ENCODE peak calls at places on chromosomes 4 and X, in six cellular contexts. U is H1, F is HCT116, O is stomach, W is endothelial cell of umbilical vein, Y is spleen. P is an unnamed sample.
A peak's percentile ranks its signal among the peaks of the same experiment; 100 is the strongest.

GRCh38 chrX:46572295-46572936 is 1.1 kb upstream of the CHST7 start:
- DNase-seq in U (no peak), F (no peak), O (no peak), W (no peak), Y (no peak), P (no peak)

GRCh38 chr4:184544711-184545409 is 70.5 kb upstream of the IRF2 start:
- DNase-seq in U (no peak), F (no peak), O (no peak), W (no peak), Y (no peak), P (no peak)

GRCh38 chrX:72735561-72735960 is 21.5 kb upstream of the PHKA1 start:
- DNase-seq in U (no peak), F (no peak), O (no peak), W (no peak), Y (no peak), P (no peak)

GRCh38 chrX:12440245-12440644 is 302.0 kb downstream of the FRMPD4 start:
- DNase-seq in U (no peak), F (no peak), O (no peak), W (no peak), Y (no peak), P (no peak)

GRCh38 chrX:116749943-116750342 is 287.2 kb upstream of the CT83 start:
- DNase-seq in U (no peak), F (no peak), O (no peak), W (no peak), Y (no peak), P (no peak)

GRCh38 chrX:39653656-39654055 is 444.1 kb downstream of the BCOR start:
- DNase-seq in U (peak; percentile 27), F (no peak), O (no peak), W (no peak), Y (no peak), P (no peak)

GRCh38 chrX:154019061-154019621 is 561 bp downstream of the IRAK1 start:
- DNase-seq in U (no peak), F (no peak), O (no peak), W (no peak), Y (no peak), P (no peak)

GRCh38 chrX:63453571-63453970 is 102.4 kb upstream of the SPIN4 start:
- DNase-seq in U (no peak), F (no peak), O (no peak), W (no peak), Y (no peak), P (no peak)

GRCh38 chr4:41539711-41540110 is 1.8 kb downstream of the LIMCH1 start:
- DNase-seq in U (no peak), F (no peak), O (no peak), W (no peak), Y (no peak), P (no peak)

GRCh38 chr4:139167774-139168444 is 9.1 kb downstream of the ELF2 start:
- DNase-seq in U (no peak), F (peak; percentile 35), O (no peak), W (peak; percentile 36), Y (no peak), P (no peak)

GRCh38 chrX:1020634-1021166 is 191.7 kb downstream of the CRLF2 start:
- DNase-seq in U (no peak), F (no peak), O (no peak), W (no peak), Y (peak; percentile 1), P (no peak)

GRCh38 chr4:144399927-144400326 is 246.0 kb upstream of the HHIP start:
- DNase-seq in U (no peak), F (peak; percentile 52), O (no peak), W (peak; percentile 83), Y (no peak), P (no peak)

GRCh38 chr4:28686618-28687017 is 1826.0 kb downstream of the STIM2 start:
- DNase-seq in U (peak; percentile 27), F (peak; percentile 58), O (peak; percentile 32), W (peak; percentile 2), Y (peak; percentile 66), P (no peak)

GRCh38 chr4:113828712-113829111 is 67.2 kb upstream of the CAMK2D start:
- DNase-seq in U (no peak), F (no peak), O (no peak), W (no peak), Y (no peak), P (no peak)

GRCh38 chr4:48315728-48316630 is 25.4 kb upstream of the SLAIN2 start:
- DNase-seq in U (no peak), F (peak; percentile 66), O (no peak), W (peak; percentile 64), Y (no peak), P (no peak)

GRCh38 chrX:44344194-44344593 is 722 bp upstream of the EFHC2 start:
- DNase-seq in U (no peak), F (no peak), O (peak; percentile 52), W (no peak), Y (peak; percentile 87), P (no peak)

GRCh38 chr4:185587444-185588161 is 52.3 kb upstream of the PDLIM3 start:
- DNase-seq in U (no peak), F (no peak), O (peak; percentile 50), W (no peak), Y (peak; percentile 83), P (no peak)

GRCh38 chrX:133776072-133776471 is 209.3 kb downstream of the GPC3 start:
- DNase-seq in U (peak; percentile 5), F (no peak), O (peak; percentile 27), W (peak; percentile 1), Y (no peak), P (no peak)

GRCh38 chr4:74166135-74166534 is 8.2 kb downstream of the MTHFD2L start:
- DNase-seq in U (no peak), F (no peak), O (no peak), W (no peak), Y (no peak), P (no peak)

GRCh38 chr4:165010487-165010886 is 21.3 kb upstream of the TRIM60 start:
- DNase-seq in U (no peak), F (no peak), O (no peak), W (no peak), Y (no peak), P (no peak)

GRCh38 chrX:44344687-44345086 is 1.2 kb upstream of the EFHC2 start:
- DNase-seq in U (no peak), F (no peak), O (no peak), W (no peak), Y (no peak), P (no peak)

GRCh38 chr4:79959652-79960051 is 113.4 kb downstream of the ANTXR2 start:
- DNase-seq in U (no peak), F (no peak), O (no peak), W (no peak), Y (no peak), P (no peak)

GRCh38 chr4:181756451-181756850 is 486.8 kb upstream of the TENM3 start:
- DNase-seq in U (no peak), F (no peak), O (no peak), W (no peak), Y (no peak), P (no peak)

GRCh38 chrX:43269201-43269600 is 386.9 kb upstream of the MAOA start:
- DNase-seq in U (no peak), F (no peak), O (no peak), W (peak; percentile 11), Y (no peak), P (no peak)

GRCh38 chr4:56426273-56426672 is 9.1 kb downstream of the PPAT start:
- DNase-seq in U (no peak), F (no peak), O (no peak), W (no peak), Y (no peak), P (no peak)

GRCh38 chr4:185573651-185574199 is 38.4 kb upstream of the PDLIM3 start:
- DNase-seq in U (no peak), F (peak; percentile 91), O (no peak), W (peak; percentile 84), Y (no peak), P (no peak)

GRCh38 chrX:3420316-3420715 is 73.9 kb upstream of the MXRA5 start:
- DNase-seq in U (no peak), F (no peak), O (no peak), W (no peak), Y (no peak), P (no peak)

GRCh38 chr4:73976716-73977115 is 5.1 kb downstream of the PF4 start:
- DNase-seq in U (no peak), F (no peak), O (no peak), W (no peak), Y (no peak), P (no peak)

GRCh38 chr4:11843340-11843739 is 414.6 kb upstream of the HS3ST1 start:
- DNase-seq in U (no peak), F (no peak), O (no peak), W (peak; percentile 9), Y (no peak), P (no peak)
- H3K4me1 ChIP-seq in U (peaks cover 7% of the 10 kb centered on the region), F (peaks cover 8% of the 10 kb centered on the region), O (no peaks in the 10 kb centered on the region), W (no peaks in the 10 kb centered on the region), Y (no peaks in the 10 kb centered on the region), P (no peaks in the 10 kb centered on the region)

GRCh38 chr4:766152-766515 is 59.8 kb downstream of the CPLX1 start:
- DNase-seq in U (no peak), F (no peak), O (no peak), W (no peak), Y (no peak), P (no peak)
- TF ChIP-seq POLR2AphosphoS5 in U (no peak), F (peak; percentile 42), O (no peak), W (no peak), Y (no peak), P (no peak)

DNA sequence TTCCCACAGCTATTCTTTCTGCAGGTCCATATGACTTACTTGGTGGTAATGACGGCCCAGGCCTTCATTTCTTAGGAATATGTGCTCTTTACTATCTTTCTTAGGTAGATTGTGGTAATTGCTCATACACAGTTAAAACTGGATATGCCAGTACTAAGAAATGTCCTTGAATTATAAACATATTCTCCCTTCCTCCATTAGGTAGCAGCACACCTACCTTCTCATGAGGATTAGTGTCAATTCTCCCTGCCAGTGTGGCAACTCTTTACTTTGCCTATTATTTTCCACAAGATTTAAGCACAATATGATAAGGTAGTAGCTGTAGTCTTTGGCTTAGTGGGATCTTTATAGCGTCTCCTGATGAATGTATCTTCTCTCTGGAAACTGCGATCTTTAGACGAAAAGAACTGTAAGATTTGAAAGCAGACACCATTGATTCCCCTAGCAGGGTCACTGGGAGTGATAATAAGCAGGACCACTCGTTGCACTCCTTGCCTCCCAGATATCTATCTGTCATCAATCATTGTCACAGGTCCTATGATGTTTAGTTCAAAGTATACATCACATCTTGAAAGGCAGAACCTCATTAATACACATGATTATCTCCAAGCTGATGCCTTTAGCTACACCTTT is 1240.7 kb downstream of the C4orf33 start:
- DNase-seq in U (no peak), F (peak; percentile 26), O (no peak), W (peak; percentile 44), Y (no peak), P (no peak)
- H3K4me1 ChIP-seq in U (no peaks in the 10 kb centered on the region), F (no peaks in the 10 kb centered on the region), O (no peaks in the 10 kb centered on the region), W (no peaks in the 10 kb centered on the region), Y (no peaks in the 10 kb centered on the region), P (no peaks in the 10 kb centered on the region)

GRCh38 chr4:8232748-8233147 is 33.7 kb downstream of the SH3TC1 start:
- DNase-seq in U (no peak), F (no peak), O (no peak), W (no peak), Y (no peak), P (no peak)

GRCh38 chr4:8229341-8229975 is 30.4 kb downstream of the SH3TC1 start:
- DNase-seq in U (no peak), F (no peak), O (no peak), W (no peak), Y (no peak), P (no peak)

GRCh38 chr4:8230033-8230432 is 30.9 kb downstream of the SH3TC1 start:
- DNase-seq in U (no peak), F (no peak), O (no peak), W (no peak), Y (no peak), P (no peak)

GRCh38 chr4:8230891-8231290 is 31.8 kb downstream of the SH3TC1 start:
- DNase-seq in U (no peak), F (no peak), O (no peak), W (no peak), Y (no peak), P (no peak)

GRCh38 chr4:8231551-8232049 is 32.5 kb downstream of the SH3TC1 start:
- DNase-seq in U (no peak), F (no peak), O (no peak), W (no peak), Y (no peak), P (no peak)
- TF ChIP-seq POLR2AphosphoS5 in U (no peak), F (no peak), O (no peak), W (no peak), Y (peak; percentile 57), P (no peak)

P was measured in sigmoid colon.